ENCODE peak calls at places on chromosome 5, in ten cellular contexts. S, L, K, U, T, Y, N, C, H and G are unnamed samples.

GRCh38 chr5:31911291-31912265 is 262.5 kb downstream of the GOLPH3 start:
- DNase-seq in Y (no peak), H (no peak), C (no peak), L (no peak), S (peak; percentile 23), T (no peak), U (no peak), K (no peak), N (no peak), G (no peak)

GRCh38 chr5:43113546-43113945 is 7.2 kb upstream of the ZNF131 start:
- DNase-seq in L (no peak), N (no peak), U (no peak), S (no peak), K (no peak), H (no peak), C (no peak), T (no peak), Y (no peak), G (no peak)

GRCh38 chr5:73126957-73127356 is 6.6 kb downstream of the TMEM171 start:
- DNase-seq in Y (no peak), H (no peak), U (no peak), L (no peak), N (no peak), K (no peak), C (no peak), S (no peak), T (no peak), G (no peak)

GRCh38 chr5:139812836-139813805 is 17.5 kb downstream of the PSD2 start:
- DNase-seq in U (peak; percentile 32), C (no peak), L (peak; percentile 68), Y (no peak), H (no peak), T (no peak), K (peak; percentile 22), N (no peak), S (no peak), G (no peak)

GRCh38 chr5:9140711-9141110 is 405.2 kb downstream of the SEMA5A start:
- DNase-seq in H (no peak), K (no peak), C (no peak), S (no peak), L (no peak), T (no peak), U (no peak), N (no peak), Y (no peak), G (no peak)

GRCh38 chr5:68021958-68022357 is 193.6 kb upstream of the PIK3R1 start:
- DNase-seq in U (no peak), L (peak; percentile 17), T (no peak), K (no peak), Y (no peak), H (no peak), N (no peak), C (no peak), S (no peak), G (no peak)

GRCh38 chr5:74643160-74643562 is 2.6 kb upstream of the ENC1 start:
- DNase-seq in Y (peak; percentile 99), U (no peak), L (peak; percentile 85), C (no peak), S (peak; percentile 90), H (peak; percentile 82), K (no peak), T (no peak), N (no peak), G (no peak)

GRCh38 chr5:153476767-153477166 is 13.7 kb upstream of the GRIA1 start:
- DNase-seq in U (no peak), T (no peak), Y (peak; percentile 93), L (no peak), K (no peak), S (peak; percentile 55), C (no peak), N (no peak), H (peak; percentile 93), G (no peak)

GRCh38 chr5:39283231-39283818 is 64.0 kb upstream of the FYB1 start:
- DNase-seq in C (no peak), U (no peak), L (peak; percentile 88), T (peak; percentile 60), H (peak; percentile 20), S (peak; percentile 90), N (peak; percentile 83), K (no peak), Y (peak; percentile 86), G (no peak)

GRCh38 chr5:55904152-55904551 is 53.0 kb downstream of the IL31RA start:
- DNase-seq in H (no peak), U (no peak), L (peak; percentile 71), T (peak; percentile 3), S (no peak), Y (peak; percentile 48), K (peak; percentile 74), N (no peak), C (no peak), G (no peak)

GRCh38 chr5:124979174-124979573 is 232.7 kb upstream of the ZNF608 start:
- DNase-seq in H (no peak), S (peak; percentile 49), K (no peak), T (no peak), N (peak; percentile 54), C (no peak), L (no peak), Y (no peak), U (no peak), G (no peak)

GRCh38 chr5:87156631-87157030 is 111.1 kb upstream of the RASA1 start:
- DNase-seq in T (no peak), H (no peak), U (no peak), K (no peak), C (no peak), Y (no peak), S (peak; percentile 45), N (no peak), L (no peak), G (no peak)

GRCh38 chr5:112146323-112146848 is 272.7 kb downstream of the EPB41L4A start:
- DNase-seq in H (peak; percentile 89), S (peak; percentile 26), T (no peak), L (peak; percentile 15), Y (peak; percentile 97), K (no peak), U (no peak), N (no peak), C (peak; percentile 40), G (no peak)

GRCh38 chr5:151313357-151313756 is 9.8 kb upstream of the SLC36A3 start:
- DNase-seq in T (no peak), U (no peak), N (no peak), S (no peak), L (no peak), Y (no peak), C (no peak), H (no peak), K (no peak), G (no peak)